ENCODE peak calls at places on chromosome 15, in five cellular contexts. S is heart right ventricle, Z is HCT116, T is neuronal stem cell, H is breast epithelium. G is an unnamed sample.
A peak's percentile ranks its signal among the peaks of the same experiment; 100 is the strongest.

GRCh38 chr15:90001062-90001682 is at the start of gene ZNF710:
- DNase-seq in S (peak; percentile 51), Z (no peak), T (peak; percentile 51), H (peak; percentile 32), G (no peak)

GRCh38 chr15:64678126-64678819 is 97.1 kb downstream of the RBPMS2 start:
- DNase-seq in S (no peak), Z (no peak), T (no peak), H (no peak), G (no peak)

GRCh38 chr15:71449956-71450355 is 334.7 kb downstream of the THSD4 start:
- DNase-seq in S (no peak), Z (no peak), T (no peak), H (no peak), G (no peak)

GRCh38 chr15:85879334-85880163 is 84.8 kb upstream of the KLHL25 start:
- DNase-seq in S (no peak), Z (no peak), T (no peak), H (no peak), G (no peak)

GRCh38 chr15:64525828-64526530 is 65.6 kb downstream of the ZNF609 start:
- DNase-seq in S (no peak), Z (no peak), T (no peak), H (no peak), G (no peak)

GRCh38 chr15:99019558-99020540 is 12.3 kb upstream of the PGPEP1L start:
- DNase-seq in S (no peak), Z (no peak), T (no peak), H (no peak), G (no peak)

GRCh38 chr15:66702770-66703539 is 919 bp downstream of the SMAD6 start:
- DNase-seq in S (peak; percentile 44), Z (no peak), T (no peak), H (no peak), G (no peak)

GRCh38 chr15:38512901-38513300 is 51.7 kb downstream of the RASGRP1 start:
- DNase-seq in S (no peak), Z (no peak), T (no peak), H (no peak), G (no peak)

GRCh38 chr15:64894395-64895056 is 17.2 kb upstream of the ANKDD1A start:
- DNase-seq in S (peak; percentile 36), Z (no peak), T (no peak), H (no peak), G (peak; percentile 79)

GRCh38 chr15:89171136-89172072 is 50.0 kb downstream of the RLBP1 start:
- DNase-seq in S (no peak), Z (peak; percentile 32), T (peak; percentile 65), H (no peak), G (no peak)

GRCh38 chr15:45921376-45921775 is 286.5 kb downstream of the SQOR start:
- DNase-seq in S (no peak), Z (no peak), T (no peak), H (peak; percentile 19), G (no peak)

GRCh38 chr15:27573800-27574485 is 525.2 kb downstream of the OCA2 start:
- DNase-seq in S (no peak), Z (no peak), T (no peak), H (no peak), G (no peak)

GRCh38 chr15:33284336-33284735 is 26.4 kb upstream of the RYR3 start:
- DNase-seq in S (no peak), Z (no peak), T (no peak), H (no peak), G (no peak)

GRCh38 chr15:64837502-64837901 is 4.2 kb upstream of the PLEKHO2 start:
- DNase-seq in S (no peak), Z (no peak), T (no peak), H (no peak), G (no peak)

GRCh38 chr15:63079938-63080626 is 37.5 kb downstream of the TPM1 start:
- DNase-seq in S (no peak), Z (peak; percentile 12), T (no peak), H (no peak), G (no peak)

GRCh38 chr15:82739086-82739485 is 29.4 kb upstream of the AP3B2 start:
- DNase-seq in S (no peak), Z (no peak), T (no peak), H (no peak), G (no peak)

GRCh38 chr15:100802421-100803157 is 77.0 kb upstream of the ALDH1A3 start:
- DNase-seq in S (no peak), Z (no peak), T (no peak), H (no peak), G (no peak)

GRCh38 chr15:65862682-65863081 is 6.6 kb upstream of the RAB11A start:
- DNase-seq in S (no peak), Z (peak; percentile 90), T (peak; percentile 38), H (no peak), G (no peak)

GRCh38 chr15:83378921-83379561 is 68.1 kb upstream of the SH3GL3 start:
- DNase-seq in S (no peak), Z (peak; percentile 8), T (no peak), H (no peak), G (no peak)

GRCh38 chr15:57330619-57331018 is 45.7 kb upstream of the CGNL1 start:
- DNase-seq in S (no peak), Z (no peak), T (no peak), H (no peak), G (no peak)

GRCh38 chr15:69145694-69146492 is 14.5 kb upstream of the GLCE start:
- DNase-seq in S (no peak), Z (no peak), T (no peak), H (no peak), G (no peak)

GRCh38 chr15:36914962-36915808 is 185.2 kb downstream of the MEIS2 start:
- DNase-seq in S (no peak), Z (no peak), T (no peak), H (no peak), G (no peak)

GRCh38 chr15:77538793-77539487 is 93.8 kb downstream of the LINGO1 start:
- DNase-seq in S (no peak), Z (no peak), T (no peak), H (peak; percentile 41), G (no peak)

GRCh38 chr15:40843885-40844542 is at the start of gene SPINT1:
- DNase-seq in S (peak; percentile 20), Z (no peak), T (no peak), H (peak; percentile 65), G (no peak)

GRCh38 chr15:78993931-78994530 is 49.2 kb upstream of the CTSH start:
- DNase-seq in S (no peak), Z (no peak), T (no peak), H (no peak), G (no peak)

GRCh38 chr15:72342385-72342784 is 22.4 kb upstream of the CELF6 start:
- DNase-seq in S (no peak), Z (peak; percentile 7), T (no peak), H (no peak), G (no peak)

GRCh38 chr15:62464705-62465104 is 299.6 kb upstream of the C2CD4B start:
- DNase-seq in S (no peak), Z (no peak), T (no peak), H (no peak), G (no peak)

GRCh38 chr15:29141908-29142747 is 127.5 kb downstream of the NSMCE3 start:
- DNase-seq in S (no peak), Z (no peak), T (no peak), H (peak; percentile 68), G (no peak)

GRCh38 chr15:82602195-82602594 is 45.0 kb downstream of the CPEB1 start:
- DNase-seq in S (no peak), Z (no peak), T (no peak), H (no peak), G (no peak)

GRCh38 chr15:33149919-33150318 is 44.6 kb downstream of the FMN1 start:
- DNase-seq in S (no peak), Z (no peak), T (no peak), H (no peak), G (no peak)

GRCh38 chr15:98946301-98947255 is 61.0 kb downstream of the PGPEP1L start:
- DNase-seq in S (peak; percentile 60), Z (no peak), T (no peak), H (no peak), G (no peak)

GRCh38 chr15:100335335-100335999 is 6.3 kb downstream of the ADAMTS17 start:
- DNase-seq in S (no peak), Z (no peak), T (no peak), H (peak; percentile 62), G (no peak)

GRCh38 chr15:88243895-88244787 is 12.4 kb downstream of the NTRK3 start:
- DNase-seq in S (no peak), Z (peak; percentile 27), T (peak; percentile 48), H (no peak), G (no peak)

GRCh38 chr15:31320022-31320421 is 6.6 kb upstream of the KLF13 start:
- DNase-seq in S (no peak), Z (no peak), T (no peak), H (no peak), G (no peak)

GRCh38 chr15:66255293-66255676 is 1.7 kb upstream of the MEGF11 start:
- DNase-seq in S (no peak), Z (no peak), T (no peak), H (no peak), G (no peak)

GRCh38 chr15:48577495-48577894 is 68.0 kb downstream of the FBN1 start:
- DNase-seq in S (no peak), Z (no peak), T (no peak), H (no peak), G (no peak)

DNA sequence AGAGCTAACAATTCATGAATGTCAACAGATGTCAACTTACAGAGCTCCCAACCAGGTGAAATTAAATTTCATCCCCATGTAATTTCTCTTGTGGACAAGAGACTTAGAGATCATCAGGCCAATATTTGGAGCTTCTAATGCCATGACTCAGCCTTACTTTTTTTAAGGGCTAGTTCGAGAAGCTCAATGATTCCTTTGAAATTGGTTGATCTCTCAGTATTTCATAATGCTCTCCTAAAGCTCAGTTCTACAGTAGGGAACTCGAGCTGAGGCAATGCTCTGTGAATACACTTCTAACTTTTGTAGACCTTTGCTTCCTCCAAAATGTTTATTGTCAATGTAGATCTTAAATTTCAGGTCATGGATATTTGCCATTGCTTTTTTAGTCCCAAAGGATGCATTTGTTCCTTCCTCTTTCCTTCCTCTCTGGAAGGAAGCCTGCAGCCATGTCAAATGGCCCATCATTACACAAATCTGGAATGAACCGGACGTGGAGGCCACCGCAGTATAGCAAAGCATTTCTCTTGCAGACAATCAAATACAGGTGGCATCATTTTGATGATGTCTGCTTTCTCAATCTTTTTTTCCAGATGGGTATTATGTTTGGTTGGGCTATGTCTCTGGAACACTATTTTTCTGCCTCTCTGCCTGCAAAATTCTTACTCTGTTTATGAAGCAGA is 28.3 kb downstream of the STARD5 start:
- DNase-seq in S (no peak), Z (no peak), T (no peak), H (no peak), G (no peak)
- H3K4me1 ChIP-seq in S (peaks cover 19% of the 10 kb centered on the region), Z (peaks cover 22% of the 10 kb centered on the region), T (peaks cover 3% of the 10 kb centered on the region), H (no peaks in the 10 kb centered on the region), G (peaks cover 64% of the 10 kb centered on the region)

GRCh38 chr15:74955796-74956647 is 550 bp downstream of the RPP25 start:
- DNase-seq in S (peak; percentile 80), Z (no peak), T (peak; percentile 65), H (peak; percentile 35), G (peak; percentile 25)
- H3K27me3 ChIP-seq in S (peaks cover 10% of the 10 kb centered on the region), Z (no peaks in the 10 kb centered on the region), T (peaks cover 59% of the 10 kb centered on the region), H (no peaks in the 10 kb centered on the region), G (peaks cover 30% of the 10 kb centered on the region)

GRCh38 chr15:60392986-60393811 is 4.6 kb downstream of the ANXA2 start:
- DNase-seq in S (no peak), Z (peak; percentile 98), T (no peak), H (peak; percentile 84), G (no peak)
- H3K36me3 ChIP-seq in S (peaks cover 45% of the 10 kb centered on the region), Z (peaks cover 2% of the 10 kb centered on the region), T (no peaks in the 10 kb centered on the region), H (no peaks in the 10 kb centered on the region), G (no peaks in the 10 kb centered on the region)

GRCh38 chr15:44782516-44782915 is 46.2 kb downstream of the TRIM69 start:
- DNase-seq in S (no peak), Z (no peak), T (no peak), H (no peak), G (no peak)
- H3K4me1 ChIP-seq in S (no peaks in the 10 kb centered on the region), Z (peaks cover 7% of the 10 kb centered on the region), T (peaks cover 2% of the 10 kb centered on the region), H (no peaks in the 10 kb centered on the region), G (no peaks in the 10 kb centered on the region)